ENCODE peak calls at places on chromosomes 11 and 22, in seven cellular contexts. K is pancreas, I is Peyer's patch, T is dorsolateral prefrontal cortex, W is right atrium auricular region, M is mammary epithelial cell, Z is transverse colon. A is an unnamed sample.

GRCh38 chr22:30883586-30884145 is 84.9 kb downstream of the MORC2 start:
- DNase-seq in T (no peak), K (no peak), M (no peak), W (no peak), I (no peak), Z (no peak), A (no peak)

GRCh38 chr22:41203118-41203517 is 2.0 kb upstream of the L3MBTL2 start:
- DNase-seq in W (no peak), K (no peak), M (no peak), T (no peak), Z (no peak), I (no peak), A (no peak)

GRCh38 chr22:28283025-28283654 is 364.1 kb upstream of the PITPNB start:
- DNase-seq in Z (no peak), T (no peak), K (no peak), M (peak; percentile 38), I (no peak), W (no peak), A (no peak)

GRCh38 chr22:27879923-27880322 is 39.1 kb downstream of the PITPNB start:
- DNase-seq in K (no peak), T (no peak), Z (no peak), W (no peak), I (no peak), M (peak; percentile 30), A (no peak)

GRCh38 chr22:45460288-45461109 is 42.2 kb upstream of the FBLN1 start:
- DNase-seq in K (no peak), M (no peak), W (peak; percentile 75), I (peak; percentile 53), Z (peak; percentile 36), T (no peak), A (no peak)

GRCh38 chr22:38069372-38070249 is 12.4 kb downstream of the PICK1 start:
- DNase-seq in K (peak; percentile 36), M (no peak), Z (peak; percentile 29), T (peak; percentile 77), W (no peak), I (no peak), A (no peak)

GRCh38 chr11:416757-417621 is 2.2 kb upstream of the SIGIRR start:
- DNase-seq in Z (peak; percentile 80), I (peak; percentile 81), W (no peak), T (no peak), M (peak; percentile 45), K (peak; percentile 91), A (no peak)

GRCh38 chr22:49638001-49638400 is 189.7 kb downstream of the BRD1 start:
- DNase-seq in I (no peak), K (peak; percentile 25), Z (no peak), M (no peak), W (no peak), T (no peak), A (no peak)

GRCh38 chr11:46278387-46279173 is 1.1 kb downstream of the CREB3L1 start:
- DNase-seq in M (no peak), Z (peak; percentile 79), W (no peak), I (peak; percentile 78), T (no peak), K (peak; percentile 90), A (no peak)

GRCh38 chr22:40484906-40485660 is 114.7 kb downstream of the SGSM3 start:
- DNase-seq in I (no peak), Z (no peak), K (no peak), W (no peak), M (no peak), T (no peak), A (no peak)

GRCh38 chr11:123434262-123434661 is 4.2 kb downstream of the GRAMD1B start:
- DNase-seq in W (no peak), I (peak; percentile 54), M (no peak), T (no peak), K (no peak), Z (peak; percentile 17), A (no peak)
- TF ChIP-seq CTCF in W (no peak), I (no peak), M (peak; percentile 28), T (no peak), K (no peak), Z (peak; percentile 29), A (no peak)

GRCh38 chr11:85855341-85855656 is at the start of gene CCDC83:
- DNase-seq in T (no peak), Z (no peak), W (no peak), I (no peak), K (no peak), M (no peak), A (no peak)

GRCh38 chr11:85854212-85854556 is 999 bp upstream of the CCDC83 start:
- DNase-seq in T (no peak), K (no peak), I (no peak), W (no peak), Z (no peak), M (no peak), A (no peak)

GRCh38 chr11:85857098-85857497 is 1.9 kb downstream of the CCDC83 start:
- DNase-seq in K (no peak), Z (no peak), I (no peak), T (no peak), W (no peak), M (no peak), A (no peak)

DNA sequence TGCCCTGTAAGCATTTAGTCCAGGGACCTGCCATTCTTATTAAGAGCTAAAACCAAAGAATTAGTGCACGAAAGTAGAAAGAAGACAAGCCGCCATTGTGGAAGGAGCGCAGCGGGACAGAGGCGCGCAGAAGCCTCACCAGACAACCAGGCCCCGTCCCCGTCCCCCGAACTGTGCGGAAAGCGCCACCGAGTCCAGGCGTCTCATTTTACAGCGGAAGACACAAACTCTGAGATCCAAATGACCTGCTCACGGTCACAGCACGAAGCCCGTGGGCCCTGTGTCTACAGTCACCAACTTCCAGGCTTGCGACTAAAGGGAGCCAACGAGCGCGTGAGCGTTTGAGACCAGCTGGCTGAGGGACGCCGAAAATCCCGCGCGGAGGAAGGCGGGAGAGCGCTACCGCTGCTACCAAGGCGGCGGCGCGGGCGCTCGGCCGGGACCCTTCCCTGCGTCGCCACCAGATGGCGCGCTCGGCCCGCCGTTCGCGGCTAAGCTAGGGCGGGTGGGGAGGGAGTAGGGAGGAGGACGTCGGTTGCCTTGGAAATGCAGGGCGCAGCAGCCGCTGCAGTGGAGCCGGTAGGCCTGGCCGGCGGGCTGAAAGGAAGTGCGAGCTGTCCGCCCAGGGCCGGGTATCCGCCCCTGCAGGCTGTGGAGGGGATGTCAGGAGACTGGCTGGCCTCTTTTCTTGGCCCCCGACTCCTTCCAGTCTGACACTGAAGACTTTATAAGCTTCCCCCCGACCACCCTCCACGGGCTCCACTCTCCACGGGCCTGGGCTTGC is 434 bp upstream of the CCDC83 start:
- DNase-seq in W (peak; percentile 91), T (peak; percentile 79), Z (peak; percentile 93), M (peak; percentile 89), I (peak; percentile 95), K (peak; percentile 96), A (peak; percentile 90)
- H3K27ac ChIP-seq in W (peak overlapping the region; percentile 82), T (peak overlapping the region; percentile 87), Z (peak overlapping the region; percentile 88), M (peak overlapping the region; percentile 8), I (peak overlapping the region; percentile 79), K (peak overlapping the region; percentile 77), A (peak overlapping the region; percentile 84)

GRCh38 chr11:23764285-23764684 is 732.6 kb upstream of the LUZP2 start:
- DNase-seq in K (no peak), M (no peak), I (no peak), T (no peak), W (no peak), Z (no peak), A (no peak)

GRCh38 chr11:23769214-23769613 is 727.6 kb upstream of the LUZP2 start:
- DNase-seq in K (no peak), I (no peak), M (no peak), Z (no peak), T (no peak), W (no peak), A (no peak)

GRCh38 chr11:23772081-23772480 is 724.8 kb upstream of the LUZP2 start:
- DNase-seq in Z (no peak), M (no peak), T (no peak), W (no peak), K (no peak), I (no peak), A (no peak)

GRCh38 chr11:23765862-23766261 is 731.0 kb upstream of the LUZP2 start:
- DNase-seq in M (no peak), K (no peak), T (no peak), W (no peak), Z (no peak), I (no peak), A (no peak)

GRCh38 chr11:23767576-23767975 is 729.3 kb upstream of the LUZP2 start:
- DNase-seq in I (no peak), M (no peak), K (no peak), Z (no peak), W (no peak), T (no peak), A (no peak)
- TF ChIP-seq CTCF in I (no peak), M (no peak), K (no peak), Z (no peak), W (no peak), T (no peak), A (no peak)

GRCh38 chr11:12234216-12234615 is 123.8 kb downstream of the MICAL2 start:
- DNase-seq in Z (no peak), I (no peak), W (no peak), T (no peak), M (no peak), K (no peak), A (no peak)

GRCh38 chr11:12235945-12236743 is 125.8 kb downstream of the MICAL2 start:
- DNase-seq in T (no peak), Z (peak; percentile 32), I (peak; percentile 56), W (peak; percentile 70), M (peak; percentile 47), K (no peak), A (no peak)

GRCh38 chr11:12235080-12235479 is 124.7 kb downstream of the MICAL2 start:
- DNase-seq in K (no peak), T (no peak), I (no peak), M (no peak), W (no peak), Z (no peak), A (no peak)

GRCh38 chr11:12236744-12237101 is 126.3 kb downstream of the MICAL2 start:
- DNase-seq in M (no peak), T (no peak), K (no peak), W (no peak), I (no peak), Z (no peak), A (no peak)

GRCh38 chr11:12235549-12235944 is 125.2 kb downstream of the MICAL2 start:
- DNase-seq in K (no peak), Z (no peak), M (no peak), I (no peak), W (no peak), T (no peak), A (no peak)
- H3K27ac ChIP-seq in K (peak overlapping the region; percentile 10), Z (peak overlapping the region; percentile 68), M (peak overlapping the region; percentile 24), I (peak overlapping the region; percentile 71), W (peak overlapping the region; percentile 73), T (peak overlapping the region; percentile 65), A (peak overlapping the region; percentile 80)

A was measured in lung.